ENCODE peak calls at places on chromosomes 16 and 17, in five cellular contexts. P is stimulated activated CD8-positive, alpha-beta memory T cell treated with anti-CD3 and anti-CD28 coated beads, Interleukin-2, amount 100 ng/mL, for 48 hours; B is neural crest cell; W is substantia nigra; A is HS-27A. T is an unnamed sample.

GRCh38 chr16:89018605-89019158 is 41.7 kb upstream of the CBFA2T3 start:
- DNase-seq in A (no peak), P (no peak), W (no peak), B (no peak), T (no peak)

GRCh38 chr16:85856585-85856984 is 42.4 kb upstream of the IRF8 start:
- DNase-seq in W (no peak), P (no peak), A (no peak), B (no peak), T (no peak)

GRCh38 chr17:31533546-31534155 is 142.2 kb downstream of the RAB11FIP4 start:
- DNase-seq in B (peak), A (peak), W (no peak), P (no peak), T (no peak)

GRCh38 chr16:65769776-65770438 is 596.6 kb upstream of the CDH5 start:
- DNase-seq in P (no peak), B (no peak), W (no peak), A (no peak), T (no peak)

GRCh38 chr17:71338396-71338795 is 782.4 kb upstream of the SOX9 start:
- DNase-seq in W (no peak), B (no peak), A (no peak), P (no peak), T (no peak)

GRCh38 chr17:17472333-17472920 is 4.4 kb upstream of the MED9 start:
- DNase-seq in P (no peak), B (no peak), A (no peak), W (no peak), T (no peak)

GRCh38 chr17:50372708-50373556 is at the start of the genes EME1 and MRPL27:
- DNase-seq in A (peak), P (peak), B (peak), W (peak), T (peak)

GRCh38 chr17:64291268-64291851 is 28.3 kb upstream of the TEX2 start:
- DNase-seq in A (no peak), P (no peak), B (no peak), W (no peak), T (no peak)